ENCODE peak calls at places on chromosome 21, in nine cellular contexts. I is lung; M is AG04449; J is body of pancreas; P is GM23338; R is CD8-positive, alpha-beta T cell; V is heart left ventricle; C is transverse colon; T is kidney epithelial cell. Y is an unnamed sample.

GRCh38 chr21:33441489-33442477 is 38.0 kb downstream of the TMEM50B start:
- DNase-seq in I (peak; percentile 65), M (peak; percentile 33), J (peak; percentile 19), P (no peak), R (no peak), V (peak; percentile 70), C (peak; percentile 59), T (peak; percentile 93), Y (peak; percentile 77)

GRCh38 chr21:41802185-41802584 is 35.3 kb upstream of the RIPK4 start:
- DNase-seq in I (no peak), M (no peak), J (no peak), P (no peak), R (no peak), V (no peak), C (no peak), T (no peak), Y (no peak)

GRCh38 chr21:35326677-35327076 is 277.6 kb upstream of the RUNX1 start:
- DNase-seq in I (no peak), M (no peak), J (no peak), P (no peak), R (no peak), V (no peak), C (no peak), T (no peak), Y (no peak)

GRCh38 chr21:21146587-21147373 is 148.6 kb downstream of the NCAM2 start:
- DNase-seq in I (no peak), M (no peak), J (no peak), P (no peak), R (no peak), V (no peak), C (no peak), T (no peak), Y (no peak)

GRCh38 chr21:40976198-40977114 is 129.5 kb upstream of the DSCAM start:
- DNase-seq in I (no peak), M (no peak), J (no peak), P (no peak), R (no peak), V (no peak), C (no peak), T (no peak), Y (no peak)

GRCh38 chr21:33230518-33231324 is 983 bp downstream of the IFNAR2 start:
- DNase-seq in I (peak; percentile 54), M (peak; percentile 28), J (peak; percentile 45), P (peak; percentile 86), R (peak; percentile 53), V (peak; percentile 72), C (peak; percentile 66), T (peak; percentile 47), Y (peak; percentile 61)

GRCh38 chr21:19181604-19182140 is 778.1 kb upstream of the TMPRSS15 start:
- DNase-seq in I (no peak), M (no peak), J (peak; percentile 15), P (no peak), R (no peak), V (no peak), C (no peak), T (no peak), Y (no peak)

GRCh38 chr21:37562920-37563640 is 196.5 kb downstream of the DYRK1A start:
- DNase-seq in I (no peak), M (no peak), J (peak; percentile 50), P (no peak), R (no peak), V (no peak), C (peak; percentile 41), T (no peak), Y (no peak)

GRCh38 chr21:19034041-19034440 is 630.5 kb upstream of the TMPRSS15 start:
- DNase-seq in I (no peak), M (no peak), J (no peak), P (no peak), R (no peak), V (no peak), C (no peak), T (no peak), Y (no peak)

GRCh38 chr21:36125513-36126121 is 9.3 kb upstream of the CBR3 start:
- DNase-seq in I (peak; percentile 67), M (no peak), J (peak; percentile 61), P (peak; percentile 76), R (peak; percentile 64), V (peak; percentile 32), C (peak; percentile 67), T (no peak), Y (no peak)

GRCh38 chr21:38910390-38911008 is 104.8 kb downstream of the ETS2 start:
- DNase-seq in I (no peak), M (no peak), J (peak; percentile 46), P (no peak), R (no peak), V (no peak), C (peak; percentile 69), T (no peak), Y (no peak)

GRCh38 chr21:38631676-38632075 is 133.4 kb upstream of the ERG start:
- DNase-seq in I (no peak), M (no peak), J (no peak), P (no peak), R (no peak), V (no peak), C (no peak), T (no peak), Y (no peak)

GRCh38 chr21:15063821-15064575 is 802 bp downstream of the NRIP1 start:
- DNase-seq in I (peak; percentile 58), M (no peak), J (peak; percentile 54), P (peak; percentile 66), R (no peak), V (peak; percentile 63), C (peak; percentile 41), T (no peak), Y (no peak)

GRCh38 chr21:34980423-34981115 is 68.5 kb downstream of the RUNX1 start:
- DNase-seq in I (no peak), M (no peak), J (no peak), P (no peak), R (no peak), V (no peak), C (no peak), T (no peak), Y (no peak)

GRCh38 chr21:38951095-38951745 is 145.5 kb downstream of the ETS2 start:
- DNase-seq in I (no peak), M (no peak), J (no peak), P (no peak), R (no peak), V (no peak), C (no peak), T (no peak), Y (no peak)

GRCh38 chr21:31265293-31265692 is 78.8 kb downstream of the TIAM1 start:
- DNase-seq in I (no peak), M (no peak), J (no peak), P (no peak), R (no peak), V (peak; percentile 32), C (no peak), T (no peak), Y (no peak)
- H3K4me3 ChIP-seq in I (no peak overlapping the region), M (no peak overlapping the region), J (no peak overlapping the region), P (no peak overlapping the region), R (no peak overlapping the region), V (no peak overlapping the region), C (no peak overlapping the region), T (no peak overlapping the region), Y (no peak overlapping the region)

DNA sequence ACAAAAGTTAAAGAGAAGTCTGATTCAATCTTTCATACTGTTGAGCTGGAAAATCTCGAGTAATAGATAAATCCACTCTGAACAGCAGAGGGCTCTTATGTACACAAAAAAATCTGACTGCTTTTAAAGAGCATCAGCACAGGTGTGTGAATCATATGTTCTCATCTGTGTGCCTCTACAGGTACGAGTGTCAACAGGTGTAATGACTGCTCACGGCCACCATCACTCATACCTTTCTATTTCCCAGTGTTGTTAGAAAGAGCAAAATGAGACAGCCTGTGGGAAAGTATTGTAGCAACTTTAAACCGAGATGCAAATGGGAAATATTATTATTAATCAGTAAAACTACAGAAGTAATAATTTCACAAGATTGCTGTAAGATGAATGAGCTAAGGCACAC is 49.0 kb upstream of the SCAF4 start:
- DNase-seq in I (no peak), M (no peak), J (no peak), P (peak; percentile 21), R (no peak), V (no peak), C (no peak), T (no peak), Y (no peak)
- TF ChIP-seq CTCF in I (no peak), M (no peak), J (no peak), P (peak; percentile 39), R (no peak), V (no peak), C (no peak), T (no peak), Y (peak; percentile 13)

DNA sequence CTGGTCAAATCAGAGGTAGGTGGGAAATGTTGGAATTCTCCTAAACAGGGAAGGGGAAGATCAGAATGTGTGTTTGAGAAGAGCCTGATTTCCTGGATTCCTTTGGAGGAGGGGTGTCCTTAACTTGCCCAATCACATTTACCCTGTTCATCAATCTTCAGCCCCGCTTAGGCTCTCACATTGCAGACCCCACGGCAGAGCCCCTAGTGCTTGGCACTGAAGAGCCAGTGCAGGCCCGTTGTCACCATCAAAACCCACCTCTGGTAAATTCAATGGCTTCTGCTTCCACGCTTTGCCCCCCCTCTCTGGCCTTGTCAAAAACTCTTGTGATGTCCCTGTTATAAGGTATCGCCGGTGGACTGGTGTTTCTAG is 2.3 kb downstream of the AGPAT3 start:
- DNase-seq in I (no peak), M (no peak), J (no peak), P (peak; percentile 27), R (no peak), V (no peak), C (no peak), T (no peak), Y (no peak)
- H3K4me3 ChIP-seq in I (no peak overlapping the region), M (no peak overlapping the region), J (no peak overlapping the region), P (no peak overlapping the region), R (no peak overlapping the region), V (no peak overlapping the region), C (peak overlapping the region; percentile 88), T (no peak overlapping the region), Y (peak overlapping the region; percentile 77)

GRCh38 chr21:46097826-46098286 is at the start of gene COL6A2:
- DNase-seq in I (peak; percentile 30), M (no peak), J (peak; percentile 39), P (peak; percentile 85), R (peak; percentile 58), V (peak; percentile 76), C (peak; percentile 52), T (no peak), Y (no peak)
- TF ChIP-seq CTCF in I (no peak), M (peak; percentile 26), J (no peak), P (peak; percentile 41), R (no peak), V (peak; percentile 49), C (no peak), T (no peak), Y (no peak)